ENCODE peak calls at places on chromosomes 4 and X, in five cellular contexts. F, L, T, Q and K are unnamed samples.

GRCh38 chr4:98828801-98829200 is 100.1 kb downstream of the EIF4E start:
- DNase-seq in F (peak; percentile 59), L (peak; percentile 19), T (no peak), Q (peak; percentile 3), K (peak; percentile 56)

GRCh38 chr4:4960574-4960973 is 58.7 kb downstream of the CYTL1 start:
- DNase-seq in F (no peak), L (no peak), T (no peak), Q (no peak), K (no peak)

GRCh38 chrX:71366674-71367256 is 608 bp downstream of the TAF1 start:
- DNase-seq in F (peak; percentile 14), L (no peak), T (peak; percentile 40), Q (peak; percentile 29), K (peak; percentile 10)

GRCh38 chrX:37453821-37454220 is 104.7 kb downstream of the PRRG1 start:
- DNase-seq in F (no peak), L (no peak), T (no peak), Q (no peak), K (no peak)

GRCh38 chrX:110989447-110989846 is 106.5 kb upstream of the PAK3 start:
- DNase-seq in F (no peak), L (no peak), T (no peak), Q (no peak), K (no peak)

GRCh38 chrX:80511969-80512760 is 91.9 kb downstream of the TENT5D start:
- DNase-seq in F (peak; percentile 21), L (no peak), T (no peak), Q (peak; percentile 6), K (peak; percentile 91)

GRCh38 chr4:38034986-38035882 is 75.0 kb downstream of the PTTG2 start:
- DNase-seq in F (peak; percentile 91), L (peak; percentile 44), T (peak; percentile 68), Q (peak; percentile 49), K (peak; percentile 69)

GRCh38 chrX:17634542-17635207 is 102.6 kb upstream of the SCML1 start:
- DNase-seq in F (no peak), L (no peak), T (no peak), Q (no peak), K (no peak)

GRCh38 chrX:132636080-132636479 is 147.2 kb upstream of the MBNL3 start:
- DNase-seq in F (peak; percentile 3), L (no peak), T (peak; percentile 6), Q (no peak), K (no peak)

GRCh38 chr4:24137596-24137962 is 247.7 kb upstream of the PPARGC1A start:
- DNase-seq in F (no peak), L (no peak), T (no peak), Q (no peak), K (no peak)

GRCh38 chrX:14851526-14851925 is 21.3 kb downstream of the FANCB start:
- DNase-seq in F (no peak), L (no peak), T (no peak), Q (no peak), K (no peak)

GRCh38 chr4:16916719-16917337 is 18.4 kb upstream of the LDB2 start:
- DNase-seq in F (peak; percentile 95), L (peak; percentile 70), T (peak; percentile 74), Q (no peak), K (peak; percentile 92)

GRCh38 chr4:76689079-76689817 is 208.7 kb downstream of the SOWAHB start:
- DNase-seq in F (peak; percentile 89), L (peak; percentile 18), T (peak; percentile 40), Q (peak; percentile 48), K (peak; percentile 84)

GRCh38 chr4:73501664-73502265 is 20.2 kb downstream of the AFM start:
- DNase-seq in F (no peak), L (no peak), T (no peak), Q (no peak), K (no peak)

GRCh38 chr4:152709675-152710438 is 30.1 kb upstream of the TMEM154 start:
- DNase-seq in F (peak; percentile 17), L (no peak), T (no peak), Q (peak; percentile 41), K (peak; percentile 79)

GRCh38 chr4:181952478-181952877 is 290.7 kb upstream of the TENM3 start:
- DNase-seq in F (no peak), L (no peak), T (peak; percentile 31), Q (peak; percentile 98), K (peak; percentile 7)

GRCh38 chrX:136185409-136186022 is 38.2 kb downstream of the FHL1 start:
- DNase-seq in F (no peak), L (peak; percentile 2), T (peak; percentile 66), Q (peak; percentile 58), K (no peak)

GRCh38 chr4:56320293-56320692 is 67.0 kb downstream of the AASDH start:
- DNase-seq in F (no peak), L (no peak), T (no peak), Q (peak; percentile 61), K (no peak)

GRCh38 chr4:162497564-162498167 is 333.9 kb upstream of the FSTL5 start:
- DNase-seq in F (peak; percentile 54), L (peak; percentile 15), T (peak; percentile 24), Q (peak; percentile 29), K (peak; percentile 19)

GRCh38 chr4:100493756-100494155 is 24.1 kb downstream of the EMCN start:
- DNase-seq in F (no peak), L (no peak), T (peak; percentile 24), Q (peak; percentile 17), K (no peak)

GRCh38 chrX:31331928-31332327 is 260.1 kb upstream of the FTHL17 start:
- DNase-seq in F (no peak), L (no peak), T (no peak), Q (no peak), K (no peak)

GRCh38 chrX:39730671-39731389 is 366.9 kb downstream of the BCOR start:
- DNase-seq in F (peak; percentile 72), L (no peak), T (peak; percentile 71), Q (peak; percentile 91), K (peak; percentile 94)

GRCh38 chrX:130826249-130826648 is 76.8 kb downstream of the ENOX2 start:
- DNase-seq in F (no peak), L (no peak), T (no peak), Q (no peak), K (no peak)

GRCh38 chr4:83025563-83025962 is 9.4 kb upstream of the COPS4 start:
- DNase-seq in F (no peak), L (no peak), T (no peak), Q (no peak), K (no peak)

GRCh38 chr4:52263612-52264011 is 212.5 kb downstream of the SPATA18 start:
- DNase-seq in F (no peak), L (no peak), T (no peak), Q (no peak), K (no peak)

GRCh38 chr4:104915864-104916263 is 230.8 kb upstream of the TET2 start:
- DNase-seq in F (peak; percentile 89), L (no peak), T (no peak), Q (no peak), K (no peak)

GRCh38 chr4:61373901-61374611 is 173.9 kb downstream of the ADGRL3 start:
- DNase-seq in F (no peak), L (no peak), T (no peak), Q (peak; percentile 74), K (no peak)

GRCh38 chr4:16205298-16206164 is 20.7 kb downstream of the TAPT1 start:
- DNase-seq in F (peak; percentile 79), L (no peak), T (peak; percentile 24), Q (no peak), K (peak; percentile 60)

GRCh38 chrX:102155806-102156179 is at the start of gene BEX5:
- DNase-seq in F (peak; percentile 84), L (no peak), T (peak; percentile 51), Q (no peak), K (peak; percentile 91)

GRCh38 chr4:112521123-112522116 is 5.4 kb upstream of the NEUROG2 start:
- DNase-seq in F (peak; percentile 34), L (no peak), T (no peak), Q (no peak), K (peak; percentile 44)

GRCh38 chr4:100367451-100367850 is 150.4 kb downstream of the EMCN start:
- DNase-seq in F (no peak), L (no peak), T (peak; percentile 93), Q (peak; percentile 9), K (no peak)

DNA sequence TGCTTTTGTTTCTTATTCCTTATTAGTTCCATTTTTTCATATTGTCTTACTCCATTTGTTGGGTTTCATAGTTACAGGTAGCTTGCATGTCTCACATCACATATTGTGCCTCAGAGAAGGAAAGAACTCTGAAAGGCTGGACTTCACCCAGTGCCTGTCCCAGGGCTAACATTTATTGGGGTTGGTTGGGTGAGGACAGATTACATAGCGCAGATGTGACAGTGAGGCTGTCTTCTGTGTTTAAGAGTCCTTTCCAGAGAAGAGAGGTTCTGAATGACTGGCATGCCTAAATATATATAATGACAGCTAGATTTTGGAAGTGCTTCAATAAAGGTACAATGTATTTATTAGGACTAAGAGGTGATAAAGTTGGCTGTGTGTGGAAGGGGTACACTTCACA is 2.7 kb downstream of the ZNF330 start:
- DNase-seq in F (no peak), L (no peak), T (no peak), Q (no peak), K (no peak)
- H3K79me2 ChIP-seq in F (peaks cover 43% of the 10 kb centered on the region), L (peaks cover 65% of the 10 kb centered on the region), T (peaks cover 44% of the 10 kb centered on the region), Q (peaks cover 40% of the 10 kb centered on the region), K (peaks cover 5% of the 10 kb centered on the region)

GRCh38 chr4:1511441-1512041 is 105.3 kb upstream of the NKX1-1 start:
- DNase-seq in F (peak; percentile 62), L (peak; percentile 69), T (peak; percentile 7), Q (peak; percentile 3), K (peak; percentile 79)
- H3K4me3 ChIP-seq in F (no peak overlapping the region), L (no peak overlapping the region), T (no peak overlapping the region), Q (no peak overlapping the region), K (no peak overlapping the region)

DNA sequence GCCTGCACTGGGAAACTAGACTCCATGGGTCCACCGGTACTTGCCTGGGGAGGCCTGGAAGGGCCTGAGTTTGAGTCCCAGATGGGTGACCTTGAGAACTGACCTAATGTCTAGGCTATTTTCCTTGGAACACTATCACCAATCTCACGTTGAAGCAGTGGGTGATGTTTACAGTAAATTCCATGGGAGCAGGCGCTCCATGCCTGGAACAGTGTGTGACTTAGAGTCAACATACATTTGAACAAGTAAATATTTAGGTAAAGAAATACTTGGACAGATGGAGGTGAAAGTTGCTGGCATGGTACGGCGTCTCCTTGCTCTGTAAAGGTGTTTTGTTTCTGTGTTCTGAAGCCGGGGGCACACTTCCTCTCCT is 47.5 kb downstream of the TBC1D14 start:
- DNase-seq in F (no peak), L (no peak), T (no peak), Q (no peak), K (no peak)
- H3K79me2 ChIP-seq in F (peaks cover 61% of the 10 kb centered on the region), L (peaks cover 40% of the 10 kb centered on the region), T (no peaks in the 10 kb centered on the region), Q (no peaks in the 10 kb centered on the region), K (no peaks in the 10 kb centered on the region)

DNA sequence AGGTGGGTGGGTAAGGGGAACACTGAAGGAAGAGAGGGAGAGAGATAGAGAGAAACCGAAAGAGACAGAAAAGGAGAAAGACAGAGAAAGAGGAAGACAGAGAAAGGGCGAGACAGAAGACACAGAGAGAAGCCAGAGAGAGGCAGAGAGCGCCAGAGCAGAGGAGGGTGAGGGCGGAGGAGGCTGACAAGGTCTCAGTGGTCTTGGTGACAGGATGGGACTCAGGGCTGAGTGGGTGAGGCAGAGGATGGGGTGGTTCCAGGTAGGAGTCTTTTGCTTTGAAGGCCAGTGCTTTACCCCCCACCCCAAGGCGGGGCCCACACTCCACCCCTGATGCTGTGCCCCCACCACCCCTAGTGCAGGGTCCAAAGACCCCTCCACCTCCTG is 1.1 kb downstream of the IQSEC2 start:
- DNase-seq in F (no peak), L (no peak), T (no peak), Q (no peak), K (no peak)
- H3K4me3 ChIP-seq in F (no peak overlapping the region), L (peak overlapping the region; percentile 52), T (no peak overlapping the region), Q (peak overlapping the region; percentile 49), K (no peak overlapping the region)